ENCODE peak calls at places on chromosomes 3 and 15, in six cellular contexts. Q is HCT116, K is left ventricle myocardium superior, F is right cardiac atrium, P is PC-3, E is lower lobe of right lung. I is an unnamed sample.

GRCh38 chr3:132255041-132255745 is 62.0 kb upstream of the ACP3 start:
- ATAC-seq in K (peak; percentile 71), F (peak; percentile 43), Q (no peak), P (peak; percentile 90), E (peak; percentile 71), I (peak; percentile 81)

GRCh38 chr15:90873998-90874605 is 5.7 kb downstream of the FURIN start:
- ATAC-seq in K (no peak), F (no peak), P (peak; percentile 39), Q (no peak), E (peak; percentile 71), I (no peak)

GRCh38 chr15:65805019-65805738 is 13.1 kb upstream of the DENND4A start:
- ATAC-seq in F (peak; percentile 48), K (peak; percentile 52), E (peak; percentile 69), P (no peak), Q (no peak), I (no peak)

GRCh38 chr3:17143893-17144664 is 259.3 kb downstream of the PLCL2 start:
- ATAC-seq in E (no peak), Q (no peak), K (no peak), F (no peak), P (no peak), I (no peak)

GRCh38 chr15:84987949-84988624 is 6.4 kb downstream of the PDE8A start:
- ATAC-seq in Q (no peak), K (no peak), E (no peak), P (no peak), F (no peak), I (no peak)

GRCh38 chr3:138078901-138079344 is 36.5 kb downstream of the DZIP1L start:
- ATAC-seq in K (no peak), P (peak; percentile 78), Q (peak; percentile 79), E (no peak), F (no peak), I (peak; percentile 74)

GRCh38 chr3:39941941-39942340 is 132.5 kb downstream of the MYRIP start:
- ATAC-seq in Q (no peak), F (no peak), P (no peak), E (no peak), K (no peak), I (peak; percentile 72)

GRCh38 chr3:139198929-139199328 is 144.9 kb upstream of the MRPS22 start:
- ATAC-seq in E (no peak), P (no peak), K (no peak), F (no peak), Q (no peak), I (no peak)